ENCODE peak calls at places on chromosomes 13 and 19, in nine cellular contexts. Q is uterus, J is AG04450, Z is lower leg skin, B is endodermal cell, V is foreskin fibroblast, I is ovary, K is left lung, H is colonic mucosa. Y is an unnamed sample.

GRCh38 chr19:58021541-58022282 is 12.1 kb upstream of the ZSCAN1 start:
- DNase-seq in H (peak), Q (peak), V (peak), J (no peak), K (no peak), I (peak), Z (no peak), B (peak), Y (no peak)

GRCh38 chr19:46571495-46571894 is 29.6 kb upstream of the CALM3 start:
- DNase-seq in H (no peak), V (peak), B (peak), Z (no peak), K (no peak), Q (no peak), I (no peak), J (no peak), Y (no peak)

GRCh38 chr19:41998246-41999020 is 4.4 kb upstream of the ATP1A3 start:
- DNase-seq in I (no peak), Z (no peak), J (no peak), B (peak), H (no peak), Q (no peak), V (peak), K (peak), Y (no peak)

GRCh38 chr13:48902421-48902820 is 73.3 kb upstream of the FNDC3A start:
- DNase-seq in B (peak), Z (no peak), K (no peak), H (no peak), Q (no peak), V (peak), I (no peak), J (no peak), Y (no peak)

GRCh38 chr19:49681830-49682229 is 4.8 kb downstream of the PRMT1 start:
- DNase-seq in H (no peak), I (peak), Q (no peak), Z (no peak), B (peak), K (no peak), J (no peak), V (no peak), Y (no peak)

GRCh38 chr19:15614507-15615379 is at the start of gene CYP4F8:
- DNase-seq in B (no peak), Q (no peak), J (no peak), I (no peak), K (no peak), Z (peak), H (no peak), V (no peak), Y (no peak)

GRCh38 chr13:47184311-47184710 is 287.5 kb upstream of the HTR2A start:
- DNase-seq in J (no peak), H (no peak), V (no peak), K (no peak), Z (no peak), I (no peak), Q (no peak), B (no peak), Y (no peak)

GRCh38 chr13:42847891-42848663 is 66.7 kb downstream of the FAM216B start:
- DNase-seq in H (no peak), V (peak), Q (no peak), Z (no peak), B (no peak), J (no peak), I (no peak), K (no peak), Y (no peak)

GRCh38 chr13:28329395-28330158 is 165.4 kb downstream of the FLT1 start:
- DNase-seq in Q (peak), V (peak), K (no peak), B (no peak), Z (no peak), J (peak), H (no peak), I (peak), Y (no peak)

GRCh38 chr13:25117312-25117711 is 21.4 kb downstream of the PABPC3 start:
- DNase-seq in H (no peak), K (no peak), V (no peak), I (no peak), Q (no peak), B (no peak), Z (no peak), J (no peak), Y (no peak)

GRCh38 chr19:4172861-4173473 is 9.4 kb downstream of the SIRT6 start:
- DNase-seq in Q (peak), B (peak), I (peak), H (peak), V (peak), J (no peak), K (peak), Z (no peak), Y (peak)

GRCh38 chr13:59178344-59178743 is 985.4 kb downstream of the DIAPH3 start:
- DNase-seq in H (no peak), I (no peak), J (no peak), K (no peak), V (no peak), Q (no peak), Z (no peak), B (peak), Y (no peak)

GRCh38 chr19:43362179-43362578 is 8.7 kb downstream of the CD177 start:
- DNase-seq in Z (no peak), K (no peak), H (no peak), J (no peak), V (peak), I (no peak), B (no peak), Q (no peak), Y (no peak)

GRCh38 chr13:33676700-33677048 is 141.3 kb upstream of the RFC3 start:
- DNase-seq in Z (no peak), J (peak), Q (peak), V (peak), K (no peak), H (peak), I (peak), B (no peak), Y (no peak)

GRCh38 chr13:64446372-64446771 is 2783.8 kb downstream of the PCDH9 start:
- DNase-seq in K (no peak), Q (no peak), I (no peak), V (no peak), H (no peak), Z (no peak), B (no peak), J (no peak), Y (no peak)

GRCh38 chr19:39679791-39680168 is 24.1 kb downstream of the LGALS16 start:
- DNase-seq in J (no peak), Z (no peak), K (no peak), Q (no peak), H (no peak), B (no peak), I (no peak), V (no peak), Y (no peak)

GRCh38 chr13:41054212-41054877 is 7.0 kb upstream of the WBP4 start:
- DNase-seq in B (no peak), V (peak), Z (no peak), H (peak), K (no peak), Q (no peak), I (no peak), J (no peak), Y (no peak)

GRCh38 chr13:99378985-99379734 is 72.0 kb upstream of the GPR183 start:
- DNase-seq in H (no peak), B (peak), I (no peak), V (no peak), Z (no peak), J (no peak), Q (no peak), K (no peak), Y (no peak)

GRCh38 chr13:94311893-94312292 is 167.6 kb downstream of the DCT start:
- DNase-seq in I (no peak), H (no peak), J (no peak), V (no peak), Z (no peak), K (no peak), B (no peak), Q (no peak), Y (no peak)

GRCh38 chr13:45167611-45168554 is 33.0 kb downstream of the KCTD4 start:
- DNase-seq in J (no peak), K (no peak), V (no peak), Z (peak), Q (no peak), H (peak), I (no peak), B (no peak), Y (peak)

GRCh38 chr13:26474286-26474685 is 83.2 kb upstream of the WASF3 start:
- DNase-seq in J (no peak), K (no peak), Q (no peak), Z (peak), V (no peak), I (no peak), H (no peak), B (peak), Y (no peak)

GRCh38 chr13:41054919-41055619 is 6.2 kb upstream of the WBP4 start:
- DNase-seq in Z (no peak), B (peak), H (no peak), Q (no peak), K (no peak), V (no peak), I (no peak), J (no peak), Y (no peak)

GRCh38 chr19:10724573-10725071 is 6.7 kb downstream of the DNM2 start:
- DNase-seq in B (no peak), V (peak), I (no peak), Z (no peak), J (no peak), K (no peak), Q (no peak), H (no peak), Y (no peak)

GRCh38 chr19:54297759-54298305 is 15.1 kb downstream of the LILRA5 start:
- DNase-seq in Q (no peak), J (no peak), I (no peak), K (no peak), B (no peak), Z (peak), V (no peak), H (no peak), Y (no peak)

GRCh38 chr13:111429064-111429558 is 108.7 kb downstream of the TEX29 start:
- DNase-seq in J (no peak), I (no peak), Z (no peak), V (peak), B (peak), Q (no peak), H (peak), K (peak), Y (no peak)

GRCh38 chr13:39451301-39451700 is 151.7 kb downstream of the LHFPL6 start:
- DNase-seq in Z (no peak), I (no peak), Q (no peak), H (no peak), B (no peak), J (no peak), K (no peak), V (no peak), Y (no peak)
- H3K4me3 ChIP-seq in Z (no peak), I (no peak), Q (no peak), H (no peak), B (no peak), J (no peak), K (no peak), V (no peak), Y (no peak)

GRCh38 chr13:30798776-30799625 is 63.7 kb downstream of the ALOX5AP start:
- DNase-seq in B (no peak), Z (peak), I (peak), V (no peak), J (no peak), K (no peak), Q (peak), H (no peak), Y (no peak)

GRCh38 chr13:30800107-30800506 is 64.8 kb downstream of the ALOX5AP start:
- DNase-seq in J (no peak), H (no peak), B (no peak), Q (no peak), I (no peak), V (no peak), Z (no peak), K (no peak), Y (no peak)

GRCh38 chr13:30796833-30797601 is 61.7 kb downstream of the ALOX5AP start:
- DNase-seq in J (no peak), B (no peak), Z (peak), I (no peak), H (no peak), Q (no peak), V (no peak), K (no peak), Y (no peak)

GRCh38 chr13:30797847-30798246 is 62.5 kb downstream of the ALOX5AP start:
- DNase-seq in H (no peak), V (no peak), K (no peak), Q (no peak), J (no peak), B (no peak), I (no peak), Z (peak), Y (no peak)

GRCh38 chr13:30796132-30796832 is 60.9 kb downstream of the ALOX5AP start:
- DNase-seq in Z (peak), V (peak), B (no peak), K (no peak), H (no peak), J (no peak), I (no peak), Q (no peak), Y (no peak)
- TF ChIP-seq CTCF in Z (no peak), V (no peak), B (peak), K (no peak), H (no peak), J (no peak), I (no peak), Q (no peak), Y (peak)

DNA sequence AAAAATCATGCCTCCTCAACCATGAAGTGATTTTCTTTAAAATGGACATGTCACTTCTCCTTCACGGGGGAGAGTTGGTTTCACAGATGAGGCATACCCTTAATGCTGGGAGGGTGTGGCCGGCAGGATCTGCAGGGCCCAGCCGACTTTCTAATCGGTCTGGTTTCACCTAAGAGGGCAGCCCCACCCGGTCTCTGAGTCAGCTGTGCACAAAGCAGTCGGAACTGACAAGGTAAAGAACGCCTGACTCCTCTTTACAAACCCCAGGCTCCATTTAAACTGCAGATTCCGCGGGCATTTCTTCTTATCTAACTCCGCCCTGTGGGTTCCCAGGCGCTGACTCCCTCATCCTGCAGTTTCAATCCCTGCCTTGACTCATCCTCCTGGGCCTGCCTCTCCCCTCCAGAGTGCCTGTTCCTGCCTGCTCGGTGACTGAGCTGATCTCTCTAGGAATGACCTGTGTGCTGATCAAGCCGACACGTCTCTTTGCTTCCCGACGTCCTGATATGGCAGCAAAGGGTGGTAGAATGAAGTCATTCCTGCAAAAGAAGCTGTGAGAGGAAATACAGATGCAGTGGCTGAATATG is 63.4 kb downstream of the EFNB2 start:
- DNase-seq in J (peak), H (peak), V (peak), Q (peak), B (peak), I (no peak), Z (no peak), K (peak), Y (no peak)
- H3K4me3 ChIP-seq in J (peak), H (no peak), V (peak), Q (no peak), B (peak), I (no peak), Z (no peak), K (no peak), Y (no peak)

GRCh38 chr13:113954046-113954841 is 19.6 kb downstream of the C13orf46 start:
- DNase-seq in H (no peak), V (no peak), I (no peak), J (no peak), K (peak), Z (no peak), Q (no peak), B (no peak), Y (no peak)
- TF ChIP-seq CTCF in H (no peak), V (no peak), I (no peak), J (peak), K (no peak), Z (no peak), Q (no peak), B (no peak), Y (no peak)

GRCh38 chr13:95552208-95552538 is 347 bp upstream of the CLDN10 start:
- DNase-seq in B (no peak), J (no peak), Q (no peak), Z (no peak), V (no peak), H (no peak), I (no peak), K (no peak), Y (no peak)
- H3K4me3 ChIP-seq in B (peak), J (no peak), Q (peak), Z (no peak), V (no peak), H (no peak), I (no peak), K (peak), Y (no peak)

GRCh38 chr19:51904331-51905165 is at the start of gene ZNF649:
- DNase-seq in H (peak), I (peak), V (peak), Z (peak), Q (peak), J (peak), B (peak), K (peak), Y (peak)
- TF ChIP-seq CTCF in H (no peak), I (no peak), V (peak), Z (no peak), Q (no peak), J (no peak), B (no peak), K (no peak), Y (no peak)

GRCh38 chr13:22064854-22065646 is 394.2 kb downstream of the FGF9 start:
- DNase-seq in H (no peak), Q (no peak), Z (no peak), B (peak), V (no peak), I (no peak), K (no peak), J (no peak), Y (no peak)
- H3K4me3 ChIP-seq in H (no peak), Q (no peak), Z (no peak), B (no peak), V (no peak), I (no peak), K (no peak), J (no peak), Y (no peak)

Y was measured in upper lobe of right lung.